ENCODE peak calls at places on chromosomes 2 and 18, in six cellular contexts. One of them, this sample, is unnamed.

GRCh38 chr2:128466377-128467175 is 147.9 kb upstream of the HS6ST1 start:
- DNase-seq in IMR-90: no peak
- DNase-seq in mesenchymal stem cell: no peak
- DNase-seq in H9: peak
- DNase-seq in H1: no peak
- DNase-seq in trophoblast cell: no peak
- DNase-seq in this sample: no peak

GRCh38 chr2:1884933-1885580 is 140.7 kb upstream of the PXDN start:
- DNase-seq in IMR-90: peak
- DNase-seq in mesenchymal stem cell: no peak
- DNase-seq in H9: no peak
- DNase-seq in H1: no peak
- DNase-seq in trophoblast cell: no peak
- DNase-seq in this sample: no peak

GRCh38 chr2:119367472-119368099 is 809 bp downstream of the DBI start:
- DNase-seq in IMR-90: no peak
- DNase-seq in mesenchymal stem cell: peak
- DNase-seq in H9: peak
- DNase-seq in H1: no peak
- DNase-seq in trophoblast cell: peak
- DNase-seq in this sample: peak

GRCh38 chr2:242019344-242019743 is 149.8 kb downstream of the RTP5 start:
- DNase-seq in IMR-90: no peak
- DNase-seq in mesenchymal stem cell: no peak
- DNase-seq in H9: no peak
- DNase-seq in H1: no peak
- DNase-seq in trophoblast cell: no peak
- DNase-seq in this sample: no peak

GRCh38 chr2:85308951-85309555 is 18.7 kb downstream of the TGOLN2 start:
- DNase-seq in IMR-90: peak
- DNase-seq in mesenchymal stem cell: peak
- DNase-seq in H9: no peak
- DNase-seq in H1: no peak
- DNase-seq in trophoblast cell: no peak
- DNase-seq in this sample: no peak

GRCh38 chr2:62968668-62969067 is 82.0 kb upstream of the OTX1 start:
- DNase-seq in IMR-90: no peak
- DNase-seq in mesenchymal stem cell: no peak
- DNase-seq in H9: no peak
- DNase-seq in H1: no peak
- DNase-seq in trophoblast cell: no peak
- DNase-seq in this sample: peak

GRCh38 chr18:57698571-57699276 is 77.1 kb upstream of the NARS1 start:
- DNase-seq in IMR-90: peak
- DNase-seq in mesenchymal stem cell: peak
- DNase-seq in H9: no peak
- DNase-seq in H1: no peak
- DNase-seq in trophoblast cell: peak
- DNase-seq in this sample: no peak

GRCh38 chr2:56580242-56580641 is 396.5 kb downstream of the CCDC85A start:
- DNase-seq in IMR-90: peak
- DNase-seq in mesenchymal stem cell: peak
- DNase-seq in H9: no peak
- DNase-seq in H1: no peak
- DNase-seq in trophoblast cell: no peak
- DNase-seq in this sample: no peak

GRCh38 chr2:170017848-170018492 is 160.0 kb upstream of the MYO3B start:
- DNase-seq in IMR-90: peak
- DNase-seq in mesenchymal stem cell: peak
- DNase-seq in H9: no peak
- DNase-seq in H1: no peak
- DNase-seq in trophoblast cell: no peak
- DNase-seq in this sample: no peak

GRCh38 chr2:107777962-107778361 is 48.7 kb upstream of the RGPD4 start:
- DNase-seq in IMR-90: no peak
- DNase-seq in mesenchymal stem cell: no peak
- DNase-seq in H9: no peak
- DNase-seq in H1: no peak
- DNase-seq in trophoblast cell: no peak
- DNase-seq in this sample: no peak

GRCh38 chr2:190696792-190697398 is 48.0 kb downstream of the NAB1 start:
- DNase-seq in IMR-90: no peak
- DNase-seq in mesenchymal stem cell: no peak
- DNase-seq in H9: no peak
- DNase-seq in H1: no peak
- DNase-seq in trophoblast cell: peak
- DNase-seq in this sample: peak

GRCh38 chr2:43455735-43456642 is 139.8 kb downstream of the THADA start:
- DNase-seq in IMR-90: peak
- DNase-seq in mesenchymal stem cell: peak
- DNase-seq in H9: no peak
- DNase-seq in H1: no peak
- DNase-seq in trophoblast cell: no peak
- DNase-seq in this sample: no peak

GRCh38 chr2:225334524-225334923 is 65.0 kb upstream of the NYAP2 start:
- DNase-seq in IMR-90: no peak
- DNase-seq in mesenchymal stem cell: no peak
- DNase-seq in H9: no peak
- DNase-seq in H1: no peak
- DNase-seq in trophoblast cell: no peak
- DNase-seq in this sample: no peak

GRCh38 chr2:109364212-109364611 is 235.2 kb downstream of the SH3RF3 start:
- DNase-seq in IMR-90: peak
- DNase-seq in mesenchymal stem cell: peak
- DNase-seq in H9: no peak
- DNase-seq in H1: no peak
- DNase-seq in trophoblast cell: no peak
- DNase-seq in this sample: no peak

GRCh38 chr2:174013310-174013751 is 48.2 kb upstream of the SP3 start:
- DNase-seq in IMR-90: no peak
- DNase-seq in mesenchymal stem cell: no peak
- DNase-seq in H9: peak
- DNase-seq in H1: no peak
- DNase-seq in trophoblast cell: peak
- DNase-seq in this sample: no peak

GRCh38 chr2:234137400-234138014 is 87.0 kb downstream of the SPP2 start:
- DNase-seq in IMR-90: peak
- DNase-seq in mesenchymal stem cell: no peak
- DNase-seq in H9: no peak
- DNase-seq in H1: peak
- DNase-seq in trophoblast cell: peak
- DNase-seq in this sample: no peak

GRCh38 chr2:20650412-20650879 is 452 bp downstream of the HS1BP3 start:
- DNase-seq in IMR-90: peak
- DNase-seq in mesenchymal stem cell: peak
- DNase-seq in H9: peak
- DNase-seq in H1: no peak
- DNase-seq in trophoblast cell: no peak
- DNase-seq in this sample: no peak

GRCh38 chr2:102166189-102166845 is 20.5 kb upstream of the IL1RL2 start:
- DNase-seq in IMR-90: peak
- DNase-seq in mesenchymal stem cell: peak
- DNase-seq in H9: no peak
- DNase-seq in H1: no peak
- DNase-seq in trophoblast cell: no peak
- DNase-seq in this sample: no peak

GRCh38 chr2:29293830-29294438 is 178.7 kb downstream of the CLIP4 start:
- DNase-seq in IMR-90: peak
- DNase-seq in mesenchymal stem cell: peak
- DNase-seq in H9: peak
- DNase-seq in H1: no peak
- DNase-seq in trophoblast cell: peak
- DNase-seq in this sample: peak

GRCh38 chr2:72893594-72894319 is 6.5 kb downstream of the SPR start:
- DNase-seq in IMR-90: peak
- DNase-seq in mesenchymal stem cell: peak
- DNase-seq in H9: peak
- DNase-seq in H1: no peak
- DNase-seq in trophoblast cell: peak
- DNase-seq in this sample: no peak

GRCh38 chr2:120094795-120095194 is 81.9 kb downstream of the EPB41L5 start:
- DNase-seq in IMR-90: peak
- DNase-seq in mesenchymal stem cell: peak
- DNase-seq in H9: no peak
- DNase-seq in H1: no peak
- DNase-seq in trophoblast cell: no peak
- DNase-seq in this sample: no peak

GRCh38 chr2:30673127-30673526 is 134.1 kb downstream of the CAPN13 start:
- DNase-seq in IMR-90: no peak
- DNase-seq in mesenchymal stem cell: no peak
- DNase-seq in H9: no peak
- DNase-seq in H1: no peak
- DNase-seq in trophoblast cell: no peak
- DNase-seq in this sample: no peak

GRCh38 chr2:46071074-46071473 is 226.1 kb upstream of the EPAS1 start:
- DNase-seq in IMR-90: no peak
- DNase-seq in mesenchymal stem cell: no peak
- DNase-seq in H9: no peak
- DNase-seq in H1: no peak
- DNase-seq in trophoblast cell: no peak
- DNase-seq in this sample: no peak

GRCh38 chr2:168915433-168916328 is 14.6 kb downstream of the G6PC2 start:
- DNase-seq in IMR-90: no peak
- DNase-seq in mesenchymal stem cell: no peak
- DNase-seq in H9: no peak
- DNase-seq in H1: no peak
- DNase-seq in trophoblast cell: no peak
- DNase-seq in this sample: no peak

GRCh38 chr2:63587814-63588384 is 378 bp downstream of the WDPCP start:
- DNase-seq in IMR-90: no peak
- DNase-seq in mesenchymal stem cell: no peak
- DNase-seq in H9: no peak
- DNase-seq in H1: peak
- DNase-seq in trophoblast cell: no peak
- DNase-seq in this sample: no peak

GRCh38 chr2:53970095-53970897 is 497 bp downstream of the PSME4 start:
- DNase-seq in IMR-90: peak
- DNase-seq in mesenchymal stem cell: peak
- DNase-seq in H9: peak
- DNase-seq in H1: no peak
- DNase-seq in trophoblast cell: peak
- DNase-seq in this sample: peak

GRCh38 chr18:44709297-44710117 is 28.8 kb downstream of the SETBP1 start:
- DNase-seq in IMR-90: no peak
- DNase-seq in mesenchymal stem cell: peak
- DNase-seq in H9: no peak
- DNase-seq in H1: no peak
- DNase-seq in trophoblast cell: no peak
- DNase-seq in this sample: no peak
- H2BK5ac ChIP-seq in IMR-90: no peak
- H2BK5ac ChIP-seq in mesenchymal stem cell: no peak
- H2BK5ac ChIP-seq in H9: no peak
- H2BK5ac ChIP-seq in H1: no peak
- H2BK5ac ChIP-seq in trophoblast cell: no peak
- H2BK5ac ChIP-seq in this sample: no peak

GRCh38 chr18:53324353-53324752 is 900.1 kb downstream of the MBD2 start:
- DNase-seq in IMR-90: no peak
- DNase-seq in mesenchymal stem cell: no peak
- DNase-seq in H9: no peak
- DNase-seq in H1: no peak
- DNase-seq in trophoblast cell: no peak
- DNase-seq in this sample: no peak

GRCh38 chr18:53322163-53322562 is 902.3 kb downstream of the MBD2 start:
- DNase-seq in IMR-90: no peak
- DNase-seq in mesenchymal stem cell: no peak
- DNase-seq in H9: no peak
- DNase-seq in H1: no peak
- DNase-seq in trophoblast cell: no peak
- DNase-seq in this sample: no peak

DNA sequence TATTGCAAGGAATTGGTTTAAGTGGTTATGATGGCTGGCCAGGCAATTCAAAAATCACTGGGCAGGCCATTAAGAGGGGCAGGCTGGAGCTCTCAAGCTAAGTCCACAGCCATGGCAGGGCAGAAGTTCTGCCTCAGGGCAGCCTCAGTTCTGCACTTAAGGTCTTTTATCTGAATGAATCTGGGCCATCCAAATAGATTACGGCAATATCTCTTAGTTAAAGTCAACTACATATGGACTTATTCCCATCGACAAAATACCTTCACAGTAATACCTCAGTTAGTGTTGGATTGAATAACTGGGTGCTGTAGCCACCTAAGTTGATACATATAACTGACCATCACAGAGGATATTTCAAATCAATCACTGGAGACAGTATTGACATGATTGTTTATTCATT is 904.8 kb downstream of the MBD2 start:
- DNase-seq in IMR-90: no peak
- DNase-seq in mesenchymal stem cell: no peak
- DNase-seq in H9: no peak
- DNase-seq in H1: no peak
- DNase-seq in trophoblast cell: no peak
- DNase-seq in this sample: no peak
- H3K14ac ChIP-seq in IMR-90: no peak
- H3K14ac ChIP-seq in mesenchymal stem cell: no peak
- H3K14ac ChIP-seq in H9: no peak
- H3K14ac ChIP-seq in H1: no peak
- H3K14ac ChIP-seq in trophoblast cell: no peak
- H3K14ac ChIP-seq in this sample: no peak

DNA sequence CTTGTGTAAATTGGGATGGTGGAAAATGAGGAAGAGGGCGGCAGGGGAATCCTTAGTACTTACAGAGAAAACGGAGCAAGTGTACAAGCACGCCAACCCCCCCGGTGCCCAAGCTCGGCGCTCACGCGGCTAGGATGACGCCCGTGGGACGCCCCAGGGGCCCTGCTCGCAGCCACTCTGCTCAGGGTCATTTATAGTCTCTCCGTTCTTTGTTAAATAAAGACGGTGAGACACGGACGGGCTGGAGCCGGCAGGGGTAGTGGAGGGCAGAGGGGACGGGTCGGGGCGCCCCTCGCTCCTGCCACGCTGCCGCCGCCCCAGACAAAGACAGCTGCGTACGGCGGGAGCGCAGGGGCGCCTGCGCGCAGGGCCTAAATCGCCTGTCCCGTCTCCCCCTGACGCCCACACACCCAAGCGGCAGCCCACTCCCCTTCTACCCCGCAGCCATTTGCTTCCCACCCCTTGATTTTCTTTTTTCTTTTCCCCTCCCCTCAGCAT is 37.8 kb downstream of the PCBP1 start:
- DNase-seq in IMR-90: peak
- DNase-seq in mesenchymal stem cell: peak
- DNase-seq in H9: peak
- DNase-seq in H1: no peak
- DNase-seq in trophoblast cell: peak
- DNase-seq in this sample: no peak
- H2BK5ac ChIP-seq in IMR-90: peak
- H2BK5ac ChIP-seq in mesenchymal stem cell: peak
- H2BK5ac ChIP-seq in H9: peak
- H2BK5ac ChIP-seq in H1: peak
- H2BK5ac ChIP-seq in trophoblast cell: peak
- H2BK5ac ChIP-seq in this sample: peak

DNA sequence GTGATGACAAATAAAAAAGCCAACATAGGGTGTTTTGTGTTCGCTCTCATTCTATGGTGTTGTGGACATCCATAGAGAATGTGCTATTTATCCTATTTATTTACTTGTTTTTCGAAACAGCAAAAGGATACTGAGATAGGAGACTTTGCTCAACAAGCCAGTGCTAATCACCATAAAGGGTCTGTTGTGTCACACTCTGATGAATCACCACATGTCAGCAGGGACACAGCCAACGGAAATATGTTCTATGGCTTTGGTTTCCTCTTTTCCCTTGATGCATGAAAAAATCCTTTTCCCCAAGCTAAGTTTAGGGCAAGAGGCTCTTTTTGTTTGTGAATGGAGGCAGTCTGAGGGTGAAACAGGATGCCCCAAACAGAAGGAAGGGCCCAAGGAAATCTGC is 154.3 kb downstream of the RNF152 start:
- DNase-seq in IMR-90: peak
- DNase-seq in mesenchymal stem cell: peak
- DNase-seq in H9: no peak
- DNase-seq in H1: no peak
- DNase-seq in trophoblast cell: peak
- DNase-seq in this sample: no peak
- H3K14ac ChIP-seq in IMR-90: no peak
- H3K14ac ChIP-seq in mesenchymal stem cell: no peak
- H3K14ac ChIP-seq in H9: no peak
- H3K14ac ChIP-seq in H1: no peak
- H3K14ac ChIP-seq in trophoblast cell: no peak
- H3K14ac ChIP-seq in this sample: no peak